ENCODE peak calls at places on chromosomes 16 and 17, in eight cellular contexts. One of them, this sample, is unnamed.

GRCh38 chr17:19258371-19258770 is 21.2 kb downstream of the EPN2 start:
- DNase-seq in posterior cingulate gyrus: no peak
- DNase-seq in A172: no peak
- DNase-seq in RPMI8226: no peak
- DNase-seq in T-helper 22 cell: no peak
- DNase-seq in GM23248: no peak
- DNase-seq in activated CD8-positive, alpha-beta T cell treated with anti-CD3 and anti-CD28 coated beads for 36 hours: no peak
- DNase-seq in cardiac fibroblast: no peak
- DNase-seq in this sample: no peak

GRCh38 chr17:18257747-18258355 is 687 bp downstream of the FLII start:
- DNase-seq in GM23248: peak
- DNase-seq in A172: peak
- DNase-seq in activated CD8-positive, alpha-beta T cell treated with anti-CD3 and anti-CD28 coated beads for 36 hours: peak
- DNase-seq in cardiac fibroblast: peak
- DNase-seq in T-helper 22 cell: peak
- DNase-seq in RPMI8226: peak
- DNase-seq in posterior cingulate gyrus: peak
- DNase-seq in this sample: peak

GRCh38 chr16:69626256-69626655 is 60.5 kb downstream of the NFAT5 start:
- DNase-seq in posterior cingulate gyrus: no peak
- DNase-seq in cardiac fibroblast: peak
- DNase-seq in activated CD8-positive, alpha-beta T cell treated with anti-CD3 and anti-CD28 coated beads for 36 hours: no peak
- DNase-seq in RPMI8226: no peak
- DNase-seq in A172: no peak
- DNase-seq in T-helper 22 cell: no peak
- DNase-seq in GM23248: peak
- DNase-seq in this sample: no peak

GRCh38 chr16:20956319-20956718 is 55.7 kb downstream of the LYRM1 start:
- DNase-seq in activated CD8-positive, alpha-beta T cell treated with anti-CD3 and anti-CD28 coated beads for 36 hours: no peak
- DNase-seq in GM23248: peak
- DNase-seq in RPMI8226: no peak
- DNase-seq in A172: no peak
- DNase-seq in T-helper 22 cell: no peak
- DNase-seq in cardiac fibroblast: peak
- DNase-seq in posterior cingulate gyrus: no peak
- DNase-seq in this sample: no peak

GRCh38 chr17:81071761-81072741 is 37.1 kb downstream of the BAIAP2 start:
- DNase-seq in T-helper 22 cell: no peak
- DNase-seq in GM23248: no peak
- DNase-seq in posterior cingulate gyrus: no peak
- DNase-seq in A172: no peak
- DNase-seq in cardiac fibroblast: no peak
- DNase-seq in RPMI8226: no peak
- DNase-seq in activated CD8-positive, alpha-beta T cell treated with anti-CD3 and anti-CD28 coated beads for 36 hours: no peak
- DNase-seq in this sample: no peak

GRCh38 chr16:83113317-83113716 is 486.5 kb downstream of the CDH13 start:
- DNase-seq in posterior cingulate gyrus: peak
- DNase-seq in RPMI8226: peak
- DNase-seq in cardiac fibroblast: peak
- DNase-seq in A172: no peak
- DNase-seq in GM23248: peak
- DNase-seq in T-helper 22 cell: no peak
- DNase-seq in activated CD8-positive, alpha-beta T cell treated with anti-CD3 and anti-CD28 coated beads for 36 hours: peak
- DNase-seq in this sample: peak

GRCh38 chr17:78301821-78302213 is 58.1 kb downstream of the SOCS3 start:
- DNase-seq in posterior cingulate gyrus: no peak
- DNase-seq in T-helper 22 cell: no peak
- DNase-seq in cardiac fibroblast: no peak
- DNase-seq in activated CD8-positive, alpha-beta T cell treated with anti-CD3 and anti-CD28 coated beads for 36 hours: no peak
- DNase-seq in GM23248: no peak
- DNase-seq in A172: no peak
- DNase-seq in RPMI8226: no peak
- DNase-seq in this sample: no peak

GRCh38 chr17:56624315-56624714 is 30.8 kb downstream of the NOG start:
- DNase-seq in GM23248: no peak
- DNase-seq in cardiac fibroblast: no peak
- DNase-seq in A172: no peak
- DNase-seq in activated CD8-positive, alpha-beta T cell treated with anti-CD3 and anti-CD28 coated beads for 36 hours: no peak
- DNase-seq in RPMI8226: no peak
- DNase-seq in T-helper 22 cell: no peak
- DNase-seq in posterior cingulate gyrus: no peak
- DNase-seq in this sample: no peak

GRCh38 chr16:30110661-30111060 is 2.7 kb downstream of the GDPD3 start:
- DNase-seq in cardiac fibroblast: no peak
- DNase-seq in posterior cingulate gyrus: no peak
- DNase-seq in RPMI8226: no peak
- DNase-seq in activated CD8-positive, alpha-beta T cell treated with anti-CD3 and anti-CD28 coated beads for 36 hours: no peak
- DNase-seq in T-helper 22 cell: no peak
- DNase-seq in A172: peak
- DNase-seq in GM23248: no peak
- DNase-seq in this sample: no peak

GRCh38 chr17:35981908-35982330 is 622 bp upstream of the CCL16 start:
- DNase-seq in activated CD8-positive, alpha-beta T cell treated with anti-CD3 and anti-CD28 coated beads for 36 hours: peak
- DNase-seq in posterior cingulate gyrus: no peak
- DNase-seq in RPMI8226: no peak
- DNase-seq in GM23248: no peak
- DNase-seq in A172: no peak
- DNase-seq in T-helper 22 cell: no peak
- DNase-seq in cardiac fibroblast: no peak
- DNase-seq in this sample: peak

GRCh38 chr17:20187049-20187448 is 177.9 kb downstream of the SPECC1 start:
- DNase-seq in activated CD8-positive, alpha-beta T cell treated with anti-CD3 and anti-CD28 coated beads for 36 hours: no peak
- DNase-seq in posterior cingulate gyrus: no peak
- DNase-seq in cardiac fibroblast: peak
- DNase-seq in A172: peak
- DNase-seq in GM23248: peak
- DNase-seq in T-helper 22 cell: no peak
- DNase-seq in RPMI8226: no peak
- DNase-seq in this sample: no peak

GRCh38 chr17:11490171-11490760 is 108.0 kb upstream of the DNAH9 start:
- DNase-seq in posterior cingulate gyrus: no peak
- DNase-seq in T-helper 22 cell: no peak
- DNase-seq in cardiac fibroblast: no peak
- DNase-seq in GM23248: no peak
- DNase-seq in RPMI8226: no peak
- DNase-seq in A172: no peak
- DNase-seq in activated CD8-positive, alpha-beta T cell treated with anti-CD3 and anti-CD28 coated beads for 36 hours: no peak
- DNase-seq in this sample: no peak

GRCh38 chr16:73215482-73216377 is 167.8 kb upstream of the ZFHX3 start:
- DNase-seq in T-helper 22 cell: no peak
- DNase-seq in GM23248: peak
- DNase-seq in cardiac fibroblast: peak
- DNase-seq in activated CD8-positive, alpha-beta T cell treated with anti-CD3 and anti-CD28 coated beads for 36 hours: no peak
- DNase-seq in A172: no peak
- DNase-seq in posterior cingulate gyrus: no peak
- DNase-seq in RPMI8226: no peak
- DNase-seq in this sample: no peak

GRCh38 chr17:81401727-81402529 is 6.7 kb downstream of the BAHCC1 start:
- DNase-seq in T-helper 22 cell: no peak
- DNase-seq in activated CD8-positive, alpha-beta T cell treated with anti-CD3 and anti-CD28 coated beads for 36 hours: peak
- DNase-seq in cardiac fibroblast: peak
- DNase-seq in GM23248: no peak
- DNase-seq in posterior cingulate gyrus: peak
- DNase-seq in RPMI8226: no peak
- DNase-seq in A172: no peak
- DNase-seq in this sample: no peak

GRCh38 chr17:74527756-74528155 is 3.5 kb downstream of the CD300LB start:
- DNase-seq in posterior cingulate gyrus: no peak
- DNase-seq in cardiac fibroblast: no peak
- DNase-seq in T-helper 22 cell: no peak
- DNase-seq in A172: no peak
- DNase-seq in RPMI8226: no peak
- DNase-seq in activated CD8-positive, alpha-beta T cell treated with anti-CD3 and anti-CD28 coated beads for 36 hours: no peak
- DNase-seq in GM23248: no peak
- DNase-seq in this sample: no peak

GRCh38 chr17:13931752-13932477 is 137.4 kb upstream of the COX10 start:
- DNase-seq in T-helper 22 cell: no peak
- DNase-seq in A172: no peak
- DNase-seq in RPMI8226: no peak
- DNase-seq in posterior cingulate gyrus: no peak
- DNase-seq in activated CD8-positive, alpha-beta T cell treated with anti-CD3 and anti-CD28 coated beads for 36 hours: no peak
- DNase-seq in cardiac fibroblast: peak
- DNase-seq in GM23248: peak
- DNase-seq in this sample: peak

This sample was measured in mucosa of descending colon.